ENCODE peak calls at places on chromosomes 2 and 18, in nine cellular contexts. C is cardiac fibroblast, L is HL-60, P is left lung, U is NT2/D1, E is psoas muscle, Y is HAP-1, S is ascending aorta, Q is hepatocyte. B is an unnamed sample.

GRCh38 chr2:25980076-25980887 is 2.0 kb downstream of the KIF3C start:
- DNase-seq in Q (no peak), E (no peak), Y (no peak), L (no peak), U (no peak), C (no peak), P (no peak), S (no peak), B (no peak)

GRCh38 chr18:10312316-10313015 is 142.0 kb upstream of the APCDD1 start:
- DNase-seq in P (no peak), S (no peak), Y (no peak), C (no peak), E (no peak), L (no peak), Q (no peak), U (no peak), B (no peak)

GRCh38 chr2:223884399-223884798 is 47.0 kb upstream of the AP1S3 start:
- DNase-seq in E (no peak), S (no peak), U (no peak), Q (no peak), L (no peak), P (no peak), C (peak; percentile 76), Y (no peak), B (no peak)

GRCh38 chr2:100887713-100888112 is 67.8 kb downstream of the NPAS2 start:
- DNase-seq in C (no peak), Q (no peak), U (no peak), P (no peak), S (no peak), Y (no peak), E (no peak), L (no peak), B (no peak)

GRCh38 chr2:20094142-20094792 is 42.8 kb upstream of the LAPTM4A start:
- DNase-seq in S (no peak), C (peak; percentile 33), Y (no peak), L (no peak), E (no peak), Q (no peak), P (no peak), U (no peak), B (no peak)

GRCh38 chr2:11102956-11103860 is 52.1 kb upstream of the SLC66A3 start:
- DNase-seq in U (no peak), L (no peak), P (no peak), E (no peak), Q (no peak), Y (no peak), C (no peak), S (no peak), B (no peak)

GRCh38 chr2:237264480-237265219 is 149.3 kb downstream of the COL6A3 start:
- DNase-seq in P (peak; percentile 53), Y (no peak), S (no peak), L (no peak), C (peak; percentile 92), Q (no peak), U (no peak), E (peak; percentile 52), B (no peak)

GRCh38 chr2:169415233-169415748 is 53.0 kb upstream of the LRP2 start:
- DNase-seq in U (no peak), P (no peak), L (no peak), S (no peak), C (no peak), E (no peak), Y (no peak), Q (no peak), B (no peak)

DNA sequence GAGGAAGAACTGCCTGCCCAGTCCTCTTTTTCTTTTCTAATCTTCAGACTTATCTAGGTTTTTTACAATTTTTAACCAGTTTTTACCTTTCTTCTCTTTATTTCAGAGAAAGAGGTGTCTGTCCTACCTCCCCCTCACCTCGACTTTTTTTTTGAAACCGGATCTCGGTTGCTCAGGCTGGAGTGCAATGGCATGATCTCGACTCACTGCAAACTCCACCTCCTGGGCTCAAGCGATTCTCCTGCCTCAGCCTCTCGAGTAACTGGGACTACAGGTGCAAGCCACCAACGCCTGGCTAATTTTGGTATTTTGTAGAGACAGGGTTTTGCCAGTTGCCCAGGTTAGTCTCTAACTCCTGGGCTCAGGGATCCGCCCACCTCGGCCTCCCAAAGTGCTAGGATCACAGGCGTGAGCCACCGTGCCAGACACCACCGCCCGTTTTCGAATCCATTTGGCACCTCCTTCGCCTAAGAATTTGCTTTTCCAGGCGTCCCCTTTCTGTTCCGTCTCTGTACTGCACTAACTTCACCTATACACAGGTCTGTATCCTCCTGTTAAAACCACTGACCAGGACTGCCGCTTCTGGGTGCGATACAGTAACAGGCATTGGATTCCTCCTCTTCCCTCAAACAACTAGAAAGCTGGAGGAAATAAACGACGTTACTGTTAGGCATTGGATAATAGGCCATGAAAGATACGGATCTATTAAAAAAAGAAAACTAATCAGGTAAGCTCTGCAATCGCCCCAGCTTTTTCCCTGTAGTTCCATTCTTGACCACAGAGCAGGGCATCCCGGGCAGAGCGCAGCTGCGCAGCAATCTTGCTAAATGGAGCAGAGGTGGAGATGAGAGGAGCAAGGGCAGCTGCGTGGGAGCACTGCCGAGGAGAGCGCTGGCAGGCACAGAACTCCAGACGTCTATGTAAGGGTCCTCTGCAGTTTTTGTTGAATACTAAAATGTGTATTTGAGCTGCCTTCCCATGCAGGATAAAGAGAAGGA is 69.9 kb downstream of the ZC3H6 start:
- DNase-seq in S (no peak), P (no peak), Y (no peak), C (no peak), U (no peak), E (no peak), L (no peak), Q (no peak), B (no peak)
- H3K4me3 ChIP-seq in S (no peak overlapping the region), P (no peak overlapping the region), Y (no peak overlapping the region), C (no peak overlapping the region), U (no peak overlapping the region), E (no peak overlapping the region), L (no peak overlapping the region), Q (no peak overlapping the region), B (no peak overlapping the region)

DNA sequence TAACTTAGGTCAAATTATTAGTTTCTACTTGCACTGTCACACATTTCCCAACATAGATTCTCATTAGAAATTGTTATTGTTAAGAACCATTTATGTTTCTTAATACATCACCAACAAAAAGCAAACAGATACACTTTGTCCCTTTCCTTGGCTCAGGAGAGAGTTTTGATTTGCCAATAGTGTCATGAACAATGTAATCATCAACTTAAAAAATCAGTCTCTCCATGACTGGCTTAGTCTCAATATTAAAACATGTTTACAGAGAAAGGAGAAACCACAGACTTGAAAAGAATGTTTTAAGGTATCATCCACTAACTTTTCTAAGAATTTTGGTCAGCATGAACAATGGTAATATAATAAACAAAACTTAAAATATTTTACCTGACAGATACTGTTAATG is 416.5 kb upstream of the KCNH7 start:
- DNase-seq in Y (no peak), L (no peak), Q (no peak), C (peak; percentile 27), U (no peak), P (no peak), E (no peak), S (no peak), B (no peak)
- H3K4me3 ChIP-seq in Y (no peak overlapping the region), L (no peak overlapping the region), Q (no peak overlapping the region), C (no peak overlapping the region), U (no peak overlapping the region), P (no peak overlapping the region), E (no peak overlapping the region), S (no peak overlapping the region), B (no peak overlapping the region)

GRCh38 chr2:144501118-144501517 is 18.8 kb downstream of the ZEB2 start:
- DNase-seq in L (no peak), P (no peak), C (peak; percentile 56), U (no peak), E (no peak), Q (no peak), S (no peak), Y (no peak), B (no peak)

GRCh38 chr2:144503221-144503620 is 16.7 kb downstream of the ZEB2 start:
- DNase-seq in L (no peak), C (no peak), E (no peak), U (no peak), Q (no peak), P (no peak), S (no peak), Y (no peak), B (no peak)

GRCh38 chr2:144505245-144505801 is 14.6 kb downstream of the ZEB2 start:
- DNase-seq in L (no peak), U (no peak), Y (no peak), E (no peak), C (peak; percentile 62), P (no peak), Q (no peak), S (no peak), B (no peak)

GRCh38 chr2:144502356-144502755 is 17.6 kb downstream of the ZEB2 start:
- DNase-seq in S (no peak), Y (no peak), C (no peak), P (no peak), L (no peak), E (no peak), U (no peak), Q (no peak), B (no peak)

DNA sequence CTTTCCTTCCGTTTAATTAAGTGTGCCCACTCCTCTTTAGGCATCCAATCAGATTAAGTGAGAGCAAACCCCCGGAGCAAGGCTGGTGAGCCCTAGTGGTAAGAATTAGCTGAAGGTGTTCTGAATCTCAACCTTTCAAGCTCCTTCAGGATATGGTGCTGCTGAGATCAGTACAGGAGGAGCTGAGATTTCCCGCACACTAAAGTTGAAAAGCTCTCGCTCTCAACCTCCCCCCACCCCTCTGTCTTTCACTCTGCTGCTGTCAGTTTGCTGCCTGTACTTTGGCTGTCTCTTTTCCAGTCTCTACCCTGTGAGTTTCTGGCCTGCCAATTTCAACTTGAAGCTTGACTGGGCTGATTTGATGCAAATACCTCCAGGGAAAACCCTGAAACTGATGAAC is 15.7 kb downstream of the ZEB2 start:
- DNase-seq in S (no peak), E (no peak), Y (no peak), L (no peak), C (no peak), Q (no peak), P (no peak), U (no peak), B (no peak)
- H3K4me3 ChIP-seq in S (peak overlapping the region; percentile 85), E (no peak overlapping the region), Y (no peak overlapping the region), L (no peak overlapping the region), C (no peak overlapping the region), Q (no peak overlapping the region), P (no peak overlapping the region), U (no peak overlapping the region), B (no peak overlapping the region)

GRCh38 chr2:207807516-207807915 is 37.8 kb upstream of the FZD5 start:
- DNase-seq in C (no peak), U (no peak), S (no peak), L (no peak), Q (no peak), E (no peak), Y (no peak), P (no peak), B (no peak)

GRCh38 chr2:207812058-207812857 is 42.6 kb upstream of the FZD5 start:
- DNase-seq in Q (no peak), U (no peak), P (no peak), S (no peak), E (no peak), L (no peak), C (no peak), Y (peak; percentile 42), B (no peak)

GRCh38 chr2:207813221-207813916 is 43.7 kb upstream of the FZD5 start:
- DNase-seq in C (no peak), Y (peak; percentile 87), U (no peak), P (no peak), S (no peak), E (no peak), L (no peak), Q (no peak), B (no peak)

GRCh38 chr2:207812858-207813175 is 43.1 kb upstream of the FZD5 start:
- DNase-seq in C (no peak), S (no peak), L (no peak), E (no peak), P (no peak), Y (peak; percentile 38), Q (no peak), U (no peak), B (no peak)

GRCh38 chr2:207810200-207810788 is 40.6 kb upstream of the FZD5 start:
- DNase-seq in Q (no peak), L (no peak), E (no peak), S (no peak), Y (no peak), P (no peak), U (no peak), C (no peak), B (no peak)
- H3K4me3 ChIP-seq in Q (no peak overlapping the region), L (no peak overlapping the region), E (peak overlapping the region; percentile 45), S (no peak overlapping the region), Y (no peak overlapping the region), P (peak overlapping the region; percentile 20), U (no peak overlapping the region), C (no peak overlapping the region), B (no peak overlapping the region)